ENCODE peak calls at places on chromosomes 12 and 14, in ten cellular contexts. O, T, H, P, Z, B, V, X, M and C are unnamed samples.

GRCh38 chr12:107818984-107819383 is 44.5 kb downstream of the ASCL4 start:
- DNase-seq in O (no peak), T (no peak), H (no peak), P (no peak), Z (no peak), B (no peak), V (no peak), X (peak; percentile 2), M (peak; percentile 52), C (no peak)

GRCh38 chr12:55636116-55636655 is 506 bp upstream of the OR10P1 start:
- DNase-seq in O (no peak), T (no peak), H (no peak), P (no peak), Z (no peak), B (no peak), V (no peak), X (no peak), M (no peak), C (no peak)

GRCh38 chr12:72271741-72272661 is at the start of gene TRHDE:
- DNase-seq in O (no peak), T (peak; percentile 44), H (no peak), P (no peak), Z (no peak), B (peak; percentile 5), V (peak; percentile 31), X (no peak), M (peak; percentile 88), C (peak; percentile 3)

GRCh38 chr12:94101902-94102660 is 46.3 kb upstream of the PLXNC1 start:
- DNase-seq in O (peak; percentile 73), T (peak; percentile 89), H (peak; percentile 86), P (peak; percentile 84), Z (peak; percentile 85), B (peak; percentile 75), V (peak; percentile 85), X (peak; percentile 84), M (peak; percentile 97), C (peak; percentile 70)

GRCh38 chr12:131132118-131132892 is 178.6 kb downstream of the ADGRD1 start:
- DNase-seq in O (peak; percentile 52), T (peak; percentile 70), H (peak; percentile 72), P (peak; percentile 70), Z (peak; percentile 77), B (peak; percentile 78), V (peak; percentile 88), X (no peak), M (peak; percentile 3), C (peak; percentile 64)

GRCh38 chr12:122250047-122250446 is 16.2 kb downstream of the VPS33A start:
- DNase-seq in O (no peak), T (no peak), H (no peak), P (no peak), Z (no peak), B (no peak), V (no peak), X (no peak), M (no peak), C (no peak)

GRCh38 chr14:35949933-35950332 is 123.8 kb downstream of the BRMS1L start:
- DNase-seq in O (no peak), T (no peak), H (no peak), P (no peak), Z (no peak), B (no peak), V (no peak), X (no peak), M (peak; percentile 2), C (no peak)

GRCh38 chr12:94074970-94075695 is 73.2 kb upstream of the PLXNC1 start:
- DNase-seq in O (no peak), T (peak; percentile 74), H (no peak), P (peak; percentile 76), Z (no peak), B (no peak), V (peak; percentile 17), X (peak; percentile 58), M (peak; percentile 96), C (no peak)

GRCh38 chr12:13342971-13343370 is 146.4 kb downstream of the EMP1 start:
- DNase-seq in O (no peak), T (no peak), H (peak; percentile 50), P (no peak), Z (peak; percentile 8), B (no peak), V (no peak), X (no peak), M (no peak), C (no peak)

GRCh38 chr12:25929096-25929637 is 29.3 kb upstream of the RASSF8 start:
- DNase-seq in O (no peak), T (no peak), H (no peak), P (no peak), Z (no peak), B (no peak), V (no peak), X (no peak), M (no peak), C (no peak)

GRCh38 chr14:61736751-61737150 is 25.5 kb upstream of the SNAPC1 start:
- DNase-seq in O (no peak), T (no peak), H (no peak), P (no peak), Z (no peak), B (no peak), V (no peak), X (no peak), M (no peak), C (no peak)

GRCh38 chr14:72555609-72556000 is 338.3 kb downstream of the DPF3 start:
- DNase-seq in O (no peak), T (no peak), H (no peak), P (no peak), Z (no peak), B (no peak), V (no peak), X (no peak), M (no peak), C (no peak)

GRCh38 chr12:67222302-67222701 is 46.9 kb upstream of the CAND1 start:
- DNase-seq in O (no peak), T (no peak), H (no peak), P (no peak), Z (no peak), B (no peak), V (no peak), X (peak; percentile 15), M (peak; percentile 55), C (no peak)

GRCh38 chr14:60999536-60999935 is 18.5 kb downstream of the SLC38A6 start:
- DNase-seq in O (no peak), T (no peak), H (no peak), P (no peak), Z (no peak), B (no peak), V (no peak), X (no peak), M (no peak), C (no peak)

GRCh38 chr12:53174881-53175491 is 5.5 kb upstream of the ZNF740 start:
- DNase-seq in O (no peak), T (no peak), H (no peak), P (no peak), Z (no peak), B (no peak), V (no peak), X (no peak), M (peak; percentile 24), C (no peak)

GRCh38 chr14:104286086-104286485 is 147.7 kb downstream of the KIF26A start:
- DNase-seq in O (no peak), T (peak; percentile 3), H (no peak), P (peak; percentile 0), Z (no peak), B (no peak), V (no peak), X (no peak), M (no peak), C (no peak)

GRCh38 chr14:85241022-85241880 is 288.7 kb upstream of the FLRT2 start:
- DNase-seq in O (no peak), T (no peak), H (no peak), P (no peak), Z (no peak), B (no peak), V (no peak), X (no peak), M (no peak), C (no peak)

GRCh38 chr14:61489932-61490331 is 168.6 kb downstream of the PRKCH start:
- DNase-seq in O (no peak), T (peak; percentile 63), H (no peak), P (peak; percentile 46), Z (no peak), B (no peak), V (no peak), X (no peak), M (no peak), C (no peak)

GRCh38 chr14:98900721-98901272 is 371.2 kb downstream of the BCL11B start:
- DNase-seq in O (no peak), T (no peak), H (no peak), P (no peak), Z (no peak), B (no peak), V (no peak), X (no peak), M (no peak), C (no peak)

GRCh38 chr14:104108570-104109060 is 23.1 kb downstream of the ASPG start:
- DNase-seq in O (no peak), T (peak; percentile 17), H (peak; percentile 0), P (peak; percentile 15), Z (no peak), B (no peak), V (no peak), X (no peak), M (no peak), C (no peak)

GRCh38 chr12:89469361-89469760 is 55.2 kb downstream of the GALNT4 start:
- DNase-seq in O (no peak), T (no peak), H (no peak), P (no peak), Z (no peak), B (no peak), V (no peak), X (peak; percentile 34), M (peak; percentile 44), C (peak; percentile 28)

GRCh38 chr12:21773263-21773741 is 1.2 kb downstream of the KCNJ8 start:
- DNase-seq in O (no peak), T (peak; percentile 59), H (peak; percentile 8), P (peak; percentile 70), Z (no peak), B (no peak), V (no peak), X (no peak), M (no peak), C (no peak)

GRCh38 chr14:100041274-100041673 is 23.9 kb upstream of the EVL start:
- DNase-seq in O (no peak), T (no peak), H (no peak), P (no peak), Z (no peak), B (no peak), V (no peak), X (no peak), M (no peak), C (no peak)

GRCh38 chr14:67137744-67138371 is 51.4 kb upstream of the GARIN2 start:
- DNase-seq in O (no peak), T (no peak), H (no peak), P (no peak), Z (no peak), B (peak; percentile 12), V (peak; percentile 20), X (no peak), M (peak; percentile 46), C (peak; percentile 15)

GRCh38 chr12:91219511-91219910 is 36.9 kb upstream of the DCN start:
- DNase-seq in O (no peak), T (no peak), H (no peak), P (no peak), Z (no peak), B (no peak), V (no peak), X (no peak), M (peak; percentile 19), C (no peak)

GRCh38 chr14:52856139-52856538 is 64.7 kb upstream of the GNPNAT1 start:
- DNase-seq in O (no peak), T (no peak), H (no peak), P (no peak), Z (no peak), B (no peak), V (no peak), X (no peak), M (no peak), C (no peak)

GRCh38 chr12:117114784-117115183 is 15.6 kb upstream of the TESC start:
- DNase-seq in O (no peak), T (no peak), H (no peak), P (no peak), Z (no peak), B (no peak), V (no peak), X (no peak), M (no peak), C (no peak)

GRCh38 chr14:99781853-99782610 is 11.2 kb upstream of the EML1 start:
- DNase-seq in O (no peak), T (no peak), H (no peak), P (no peak), Z (no peak), B (no peak), V (no peak), X (no peak), M (no peak), C (no peak)